ENCODE peak calls at places on chromosomes 6 and 20, in five cellular contexts. One of them, this sample, is unnamed.

GRCh38 chr6:38404900-38405556 is 234.7 kb downstream of the BTBD9 start:
- DNase-seq in glutamatergic neuron: no peak
- DNase-seq in lower leg skin: no peak
- DNase-seq in HS-5: no peak
- DNase-seq in H54: no peak
- DNase-seq in this sample: no peak

GRCh38 chr6:81766482-81767069 is 14.1 kb upstream of the TENT5A start:
- DNase-seq in glutamatergic neuron: no peak
- DNase-seq in lower leg skin: peak; percentile 35
- DNase-seq in HS-5: peak; percentile 71
- DNase-seq in H54: no peak
- DNase-seq in this sample: peak; percentile 93

GRCh38 chr6:130426078-130426726 is 60.4 kb downstream of the TMEM200A start:
- DNase-seq in glutamatergic neuron: no peak
- DNase-seq in lower leg skin: no peak
- DNase-seq in HS-5: no peak
- DNase-seq in H54: no peak
- DNase-seq in this sample: no peak

GRCh38 chr20:55058938-55059337 is 583.5 kb downstream of the DOK5 start:
- DNase-seq in glutamatergic neuron: no peak
- DNase-seq in lower leg skin: no peak
- DNase-seq in HS-5: no peak
- DNase-seq in H54: no peak
- DNase-seq in this sample: no peak

GRCh38 chr6:109869398-109870165 is 108.5 kb upstream of the GPR6 start:
- DNase-seq in glutamatergic neuron: no peak
- DNase-seq in lower leg skin: peak; percentile 23
- DNase-seq in HS-5: no peak
- DNase-seq in H54: no peak
- DNase-seq in this sample: peak; percentile 51

GRCh38 chr20:38764563-38765355 is 16.5 kb downstream of the ACTR5 start:
- DNase-seq in glutamatergic neuron: no peak
- DNase-seq in lower leg skin: peak; percentile 18
- DNase-seq in HS-5: peak; percentile 56
- DNase-seq in H54: peak; percentile 76
- DNase-seq in this sample: peak; percentile 84

GRCh38 chr6:32956176-32956575 is 3.3 kb upstream of the HLA-DMA start:
- DNase-seq in glutamatergic neuron: no peak
- DNase-seq in lower leg skin: no peak
- DNase-seq in HS-5: no peak
- DNase-seq in H54: no peak
- DNase-seq in this sample: no peak

GRCh38 chr6:137709424-137710281 is 157.4 kb upstream of the TNFAIP3 start:
- DNase-seq in glutamatergic neuron: no peak
- DNase-seq in lower leg skin: no peak
- DNase-seq in HS-5: no peak
- DNase-seq in H54: no peak
- DNase-seq in this sample: peak; percentile 54

GRCh38 chr6:148868314-148868713 is 121.5 kb downstream of the UST start:
- DNase-seq in glutamatergic neuron: no peak
- DNase-seq in lower leg skin: no peak
- DNase-seq in HS-5: no peak
- DNase-seq in H54: no peak
- DNase-seq in this sample: peak; percentile 59

GRCh38 chr6:113414511-113414910 is 442.6 kb upstream of the MARCKS start:
- DNase-seq in glutamatergic neuron: peak; percentile 18
- DNase-seq in lower leg skin: peak; percentile 29
- DNase-seq in HS-5: peak; percentile 58
- DNase-seq in H54: peak; percentile 3
- DNase-seq in this sample: peak; percentile 78

GRCh38 chr6:11094411-11094851 is 797 bp downstream of the SMIM13 start:
- DNase-seq in glutamatergic neuron: peak; percentile 52
- DNase-seq in lower leg skin: no peak
- DNase-seq in HS-5: no peak
- DNase-seq in H54: peak; percentile 49
- DNase-seq in this sample: peak; percentile 13

GRCh38 chr6:135260612-135261011 is 79.5 kb downstream of the MYB start:
- DNase-seq in glutamatergic neuron: no peak
- DNase-seq in lower leg skin: no peak
- DNase-seq in HS-5: no peak
- DNase-seq in H54: no peak
- DNase-seq in this sample: no peak

GRCh38 chr6:132798820-132799538 is 542 bp upstream of the SLC18B1 start:
- DNase-seq in glutamatergic neuron: peak; percentile 78
- DNase-seq in lower leg skin: peak; percentile 48
- DNase-seq in HS-5: peak; percentile 35
- DNase-seq in H54: no peak
- DNase-seq in this sample: no peak

GRCh38 chr20:37358366-37359150 is 12.6 kb downstream of the SRC start:
- DNase-seq in glutamatergic neuron: no peak
- DNase-seq in lower leg skin: peak; percentile 64
- DNase-seq in HS-5: no peak
- DNase-seq in H54: no peak
- DNase-seq in this sample: no peak

This sample was measured in stromal cell of bone marrow.